ENCODE peak calls at places on chromosomes 12 and 14, in five cellular contexts. G, F, I, C and T are unnamed samples.

GRCh38 chr14:77043984-77044485 is 15.5 kb upstream of the IRF2BPL start:
- DNase-seq in G (no peak), F (no peak), I (no peak), C (peak), T (no peak)

GRCh38 chr14:99393059-99393655 is 87.5 kb downstream of the SETD3 start:
- DNase-seq in G (peak), F (no peak), I (peak), C (no peak), T (peak)

GRCh38 chr14:38824691-38825090 is 278.3 kb downstream of the SEC23A start:
- DNase-seq in G (no peak), F (no peak), I (no peak), C (no peak), T (no peak)

GRCh38 chr12:22658214-22658613 is 33.2 kb downstream of the ETNK1 start:
- DNase-seq in G (no peak), F (peak), I (no peak), C (no peak), T (no peak)

GRCh38 chr12:14771651-14772137 is 31.6 kb downstream of the WBP11 start:
- DNase-seq in G (no peak), F (no peak), I (no peak), C (no peak), T (peak)

GRCh38 chr14:67831122-67831521 is 11.5 kb downstream of the RAD51B start:
- DNase-seq in G (no peak), F (no peak), I (no peak), C (no peak), T (no peak)

GRCh38 chr12:124497658-124498057 is 69.8 kb downstream of the NCOR2 start:
- DNase-seq in G (no peak), F (peak), I (no peak), C (peak), T (no peak)

GRCh38 chr12:84413656-84414055 is 498.9 kb downstream of the SLC6A15 start:
- DNase-seq in G (no peak), F (no peak), I (no peak), C (no peak), T (no peak)

GRCh38 chr14:100522616-100523021 is 64.6 kb downstream of the BEGAIN start:
- DNase-seq in G (peak), F (no peak), I (no peak), C (no peak), T (no peak)

GRCh38 chr12:6277982-6278438 is 32.5 kb upstream of the PLEKHG6 start:
- DNase-seq in G (no peak), F (no peak), I (no peak), C (peak), T (no peak)

GRCh38 chr12:14756331-14757143 is 46.7 kb downstream of the WBP11 start:
- DNase-seq in G (no peak), F (no peak), I (no peak), C (no peak), T (no peak)

GRCh38 chr14:76904100-76904739 is 78.0 kb downstream of the LRRC74A start:
- DNase-seq in G (no peak), F (peak), I (no peak), C (peak), T (no peak)

GRCh38 chr12:11705010-11705409 is 55.5 kb downstream of the ETV6 start:
- DNase-seq in G (no peak), F (peak), I (no peak), C (no peak), T (peak)

GRCh38 chr12:91958816-91959215 is 186.8 kb downstream of the BTG1 start:
- DNase-seq in G (no peak), F (peak), I (no peak), C (no peak), T (no peak)

GRCh38 chr14:48925184-48925583 is 661.0 kb downstream of the RPS29 start:
- DNase-seq in G (no peak), F (no peak), I (no peak), C (no peak), T (no peak)

GRCh38 chr12:3205742-3206519 is 128.8 kb downstream of the TSPAN9 start:
- DNase-seq in G (no peak), F (no peak), I (no peak), C (no peak), T (no peak)

GRCh38 chr14:71474866-71475265 is 457.4 kb upstream of the RGS6 start:
- DNase-seq in G (peak), F (no peak), I (no peak), C (no peak), T (no peak)

GRCh38 chr14:90381011-90381790 is 15.6 kb upstream of the CALM1 start:
- DNase-seq in G (peak), F (no peak), I (no peak), C (peak), T (peak)

GRCh38 chr12:131720921-131721320 is 10.0 kb downstream of the SFSWAP start:
- DNase-seq in G (no peak), F (no peak), I (no peak), C (no peak), T (no peak)

GRCh38 chr12:81296556-81297305 is 218.9 kb downstream of the ACSS3 start:
- DNase-seq in G (peak), F (peak), I (no peak), C (no peak), T (peak)

GRCh38 chr12:95766356-95767019 is 24.1 kb downstream of the NTN4 start:
- DNase-seq in G (no peak), F (no peak), I (peak), C (no peak), T (no peak)

GRCh38 chr14:74457511-74457910 is 31.5 kb upstream of the SYNDIG1L start:
- DNase-seq in G (no peak), F (no peak), I (no peak), C (no peak), T (no peak)

GRCh38 chr14:53285806-53286205 is 132.7 kb upstream of the DDHD1 start:
- DNase-seq in G (no peak), F (no peak), I (no peak), C (no peak), T (no peak)

GRCh38 chr12:84572186-84572585 is 340.4 kb downstream of the SLC6A15 start:
- DNase-seq in G (no peak), F (no peak), I (no peak), C (no peak), T (no peak)